ENCODE peak calls at places on chromosome 15, in four cellular contexts. One of them, this sample, is unnamed.
A peak's percentile ranks its signal among the peaks of the same experiment; 100 is the strongest.

GRCh38 chr15:45187894-45188830 is at the start of gene SHF:
- DNase-seq in HepG2: peak; percentile 31
- DNase-seq in K562: peak; percentile 50
- DNase-seq in GM12878: no peak
- DNase-seq in this sample: peak; percentile 70

GRCh38 chr15:39699531-39700110 is 83.0 kb downstream of the FSIP1 start:
- DNase-seq in HepG2: no peak
- DNase-seq in GM12878: no peak
- DNase-seq in K562: peak; percentile 27
- DNase-seq in this sample: no peak

GRCh38 chr15:80849308-80849707 is 70.1 kb downstream of the CEMIP start:
- DNase-seq in GM12878: no peak
- DNase-seq in HepG2: no peak
- DNase-seq in K562: no peak
- DNase-seq in this sample: no peak

GRCh38 chr15:99764521-99764920 is 31.3 kb upstream of the LYSMD4 start:
- DNase-seq in HepG2: peak; percentile 30
- DNase-seq in K562: no peak
- DNase-seq in GM12878: no peak
- DNase-seq in this sample: no peak

GRCh38 chr15:40233727-40234577 is 4.9 kb upstream of the PAK6 start:
- DNase-seq in K562: no peak
- DNase-seq in GM12878: no peak
- DNase-seq in HepG2: no peak
- DNase-seq in this sample: no peak

GRCh38 chr15:77083381-77084160 is 12.7 kb upstream of the TSPAN3 start:
- DNase-seq in K562: no peak
- DNase-seq in GM12878: peak; percentile 54
- DNase-seq in HepG2: peak; percentile 75
- DNase-seq in this sample: peak; percentile 76

GRCh38 chr15:69160976-69161877 is 792 bp downstream of the GLCE start:
- DNase-seq in K562: peak; percentile 38
- DNase-seq in HepG2: peak; percentile 30
- DNase-seq in GM12878: no peak
- DNase-seq in this sample: peak; percentile 37

GRCh38 chr15:75036269-75036668 is 12.9 kb downstream of the PPCDC start:
- DNase-seq in HepG2: no peak
- DNase-seq in GM12878: no peak
- DNase-seq in K562: peak; percentile 48
- DNase-seq in this sample: no peak

GRCh38 chr15:72838311-72838731 is 54.8 kb upstream of the ADPGK start:
- DNase-seq in HepG2: no peak
- DNase-seq in K562: no peak
- DNase-seq in GM12878: no peak
- DNase-seq in this sample: no peak

DNA sequence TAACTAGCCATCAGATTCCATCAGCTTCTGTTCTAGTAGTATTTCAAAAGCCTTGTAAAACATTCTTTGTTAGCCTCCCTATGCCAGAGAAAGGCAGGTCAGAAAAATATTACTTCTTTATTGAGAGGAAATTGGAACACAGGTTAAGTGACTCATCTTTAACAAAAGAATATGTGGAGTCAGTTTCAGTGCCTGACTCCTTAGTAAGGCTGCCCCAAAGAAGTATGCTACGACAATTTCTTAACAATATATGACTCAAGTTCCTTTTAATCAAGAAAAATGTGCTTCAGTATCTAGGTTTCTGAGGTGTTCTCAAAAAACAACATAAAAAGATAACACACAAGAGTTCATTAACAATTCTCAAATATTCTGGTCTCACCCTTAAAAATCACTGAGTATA is 139.2 kb downstream of the VPS13C start:
- DNase-seq in GM12878: no peak
- DNase-seq in HepG2: no peak
- DNase-seq in K562: no peak
- DNase-seq in this sample: no peak
- TF ChIP-seq BHLHE40 in GM12878: no peak
- TF ChIP-seq BHLHE40 in HepG2: no peak
- TF ChIP-seq BHLHE40 in K562: no peak
- TF ChIP-seq BHLHE40 in this sample: no peak

GRCh38 chr15:82312611-82313349 is 36.5 kb downstream of the GOLGA6L10 start:
- DNase-seq in GM12878: no peak
- DNase-seq in HepG2: no peak
- DNase-seq in K562: no peak
- DNase-seq in this sample: no peak

GRCh38 chr15:82314769-82315518 is 34.3 kb downstream of the GOLGA6L10 start:
- DNase-seq in K562: no peak
- DNase-seq in GM12878: no peak
- DNase-seq in HepG2: no peak
- DNase-seq in this sample: no peak

GRCh38 chr15:82315519-82316246 is 33.6 kb downstream of the GOLGA6L10 start:
- DNase-seq in GM12878: no peak
- DNase-seq in K562: no peak
- DNase-seq in HepG2: no peak
- DNase-seq in this sample: no peak

GRCh38 chr15:82313446-82313845 is 35.8 kb downstream of the GOLGA6L10 start:
- DNase-seq in HepG2: no peak
- DNase-seq in K562: no peak
- DNase-seq in GM12878: no peak
- DNase-seq in this sample: no peak

GRCh38 chr15:82317091-82317489 is 32.2 kb downstream of the GOLGA6L10 start:
- DNase-seq in HepG2: no peak
- DNase-seq in GM12878: no peak
- DNase-seq in K562: peak; percentile 45
- DNase-seq in this sample: no peak
- TF ChIP-seq FOXK2 in HepG2: no peak
- TF ChIP-seq FOXK2 in GM12878: no peak
- TF ChIP-seq FOXK2 in K562: no peak
- TF ChIP-seq FOXK2 in this sample: no peak

GRCh38 chr15:53208759-53209158 is 418.6 kb upstream of the ONECUT1 start:
- DNase-seq in HepG2: no peak
- DNase-seq in K562: no peak
- DNase-seq in GM12878: no peak
- DNase-seq in this sample: no peak

GRCh38 chr15:53202876-53203275 is 412.7 kb upstream of the ONECUT1 start:
- DNase-seq in GM12878: no peak
- DNase-seq in HepG2: no peak
- DNase-seq in K562: no peak
- DNase-seq in this sample: no peak

GRCh38 chr15:53203454-53203853 is 413.3 kb upstream of the ONECUT1 start:
- DNase-seq in GM12878: no peak
- DNase-seq in HepG2: no peak
- DNase-seq in K562: no peak
- DNase-seq in this sample: no peak
- TF ChIP-seq BHLHE40 in GM12878: no peak
- TF ChIP-seq BHLHE40 in HepG2: no peak
- TF ChIP-seq BHLHE40 in K562: no peak
- TF ChIP-seq BHLHE40 in this sample: no peak

DNA sequence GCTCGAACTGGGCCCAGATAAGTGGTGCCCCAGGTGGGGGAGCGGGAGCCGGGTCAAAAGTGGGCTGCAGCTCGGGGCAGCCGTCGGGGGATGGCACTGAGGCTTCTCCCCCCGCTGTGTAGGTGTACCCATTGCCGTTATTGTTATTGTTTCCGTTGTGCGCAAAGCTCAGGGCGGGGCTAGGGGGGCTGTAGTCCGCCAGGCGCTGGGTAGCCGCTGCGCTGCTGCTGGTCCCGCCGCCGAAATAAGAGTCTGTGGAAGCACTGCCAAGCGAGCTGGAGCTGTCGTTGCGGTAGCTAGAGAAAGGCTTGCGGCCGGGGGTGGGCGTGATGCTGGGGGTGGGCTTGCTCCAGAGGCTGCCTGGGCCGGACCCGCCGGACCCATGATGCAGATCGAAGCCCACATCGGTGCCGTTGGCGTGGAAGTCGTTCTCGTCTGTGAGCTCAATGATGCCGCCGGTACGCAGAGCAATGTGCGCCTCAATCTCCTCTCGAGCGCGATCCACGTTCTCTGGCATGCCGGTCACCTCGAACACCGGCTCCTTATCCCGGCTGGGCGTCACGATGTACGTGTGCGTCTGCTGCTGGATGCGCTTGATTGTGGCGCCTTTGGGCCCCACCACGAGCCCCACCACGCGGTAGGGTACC is 2.0 kb downstream of the MEX3B start:
- DNase-seq in HepG2: no peak
- DNase-seq in GM12878: no peak
- DNase-seq in K562: no peak
- DNase-seq in this sample: no peak
- TF ChIP-seq FOXK2 in HepG2: no peak
- TF ChIP-seq FOXK2 in GM12878: no peak
- TF ChIP-seq FOXK2 in K562: no peak
- TF ChIP-seq FOXK2 in this sample: no peak

GRCh38 chr15:26032162-26032846 is 169.2 kb upstream of the ATP10A start:
- DNase-seq in K562: no peak
- DNase-seq in HepG2: no peak
- DNase-seq in GM12878: no peak
- DNase-seq in this sample: no peak

GRCh38 chr15:26038693-26039092 is 175.6 kb upstream of the ATP10A start:
- DNase-seq in HepG2: no peak
- DNase-seq in GM12878: no peak
- DNase-seq in K562: no peak
- DNase-seq in this sample: no peak

DNA sequence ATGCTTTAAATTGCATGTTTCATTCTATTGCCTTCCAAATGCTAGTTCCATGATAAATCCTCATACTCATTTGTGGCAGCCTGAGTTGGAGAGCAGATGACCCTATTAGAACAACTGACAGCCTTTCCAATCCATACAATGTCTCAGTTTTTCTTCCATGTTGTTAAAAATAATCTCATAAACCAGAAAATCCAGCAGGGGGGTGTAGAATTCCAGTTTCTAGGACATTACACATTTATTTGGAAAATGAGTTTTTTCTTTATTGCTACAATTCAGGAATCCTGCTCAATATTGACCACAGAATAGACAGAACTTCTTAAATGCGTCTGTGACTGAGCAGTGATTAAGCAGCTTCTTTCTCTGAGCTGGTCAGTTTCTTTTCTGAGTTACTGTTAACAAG is 174.2 kb upstream of the ATP10A start:
- DNase-seq in K562: no peak
- DNase-seq in HepG2: no peak
- DNase-seq in GM12878: no peak
- DNase-seq in this sample: no peak
- TF ChIP-seq BHLHE40 in K562: no peak
- TF ChIP-seq BHLHE40 in HepG2: no peak
- TF ChIP-seq BHLHE40 in GM12878: no peak
- TF ChIP-seq BHLHE40 in this sample: no peak

This sample was measured in HEK293T.